ENCODE peak calls at places on chromosomes 4 and X, in six cellular contexts. P is HepG2, C is K562, I is H1, H is GM12878, Y is GM12892. S is an unnamed sample.
A peak's percentile ranks its signal among the peaks of the same experiment; 100 is the strongest.

GRCh38 chrX:49209434-49210251 is 9.7 kb upstream of the SYP start:
- DNase-seq in P (no peak), C (peak; percentile 37), I (no peak), H (no peak), Y (no peak), S (no peak)

GRCh38 chr4:151195801-151196200 is 81.2 kb upstream of the PRSS48 start:
- DNase-seq in P (no peak), C (no peak), I (no peak), H (no peak), Y (no peak), S (no peak)

GRCh38 chr4:70903282-70903603 is 1.1 kb downstream of the MOB1B start:
- DNase-seq in P (no peak), C (peak; percentile 97), I (no peak), H (no peak), Y (no peak), S (no peak)

GRCh38 chr4:75736862-75737261 is 12.5 kb downstream of the USO1 start:
- DNase-seq in P (no peak), C (no peak), I (no peak), H (no peak), Y (no peak), S (no peak)

GRCh38 chrX:67610282-67610681 is 66.5 kb downstream of the AR start:
- DNase-seq in P (no peak), C (no peak), I (no peak), H (no peak), Y (no peak), S (no peak)

GRCh38 chr4:7761720-7762119 is 177.9 kb downstream of the AFAP1 start:
- DNase-seq in P (peak; percentile 49), C (peak; percentile 52), I (peak; percentile 83), H (no peak), Y (peak; percentile 81), S (peak; percentile 82)

GRCh38 chrX:151789179-151789800 is 54.7 kb downstream of the CNGA2 start:
- DNase-seq in P (no peak), C (peak; percentile 13), I (no peak), H (no peak), Y (no peak), S (no peak)

GRCh38 chrX:49177338-49177833 is 5.7 kb downstream of the PLP2 start:
- DNase-seq in P (no peak), C (peak; percentile 69), I (no peak), H (no peak), Y (no peak), S (no peak)

GRCh38 chrX:85914431-85914830 is 132.9 kb downstream of the CHM start:
- DNase-seq in P (no peak), C (no peak), I (no peak), H (no peak), Y (no peak), S (no peak)

GRCh38 chr4:101667348-101667747 is 123.2 kb upstream of the BANK1 start:
- DNase-seq in P (no peak), C (no peak), I (no peak), H (no peak), Y (no peak), S (no peak)

DNA sequence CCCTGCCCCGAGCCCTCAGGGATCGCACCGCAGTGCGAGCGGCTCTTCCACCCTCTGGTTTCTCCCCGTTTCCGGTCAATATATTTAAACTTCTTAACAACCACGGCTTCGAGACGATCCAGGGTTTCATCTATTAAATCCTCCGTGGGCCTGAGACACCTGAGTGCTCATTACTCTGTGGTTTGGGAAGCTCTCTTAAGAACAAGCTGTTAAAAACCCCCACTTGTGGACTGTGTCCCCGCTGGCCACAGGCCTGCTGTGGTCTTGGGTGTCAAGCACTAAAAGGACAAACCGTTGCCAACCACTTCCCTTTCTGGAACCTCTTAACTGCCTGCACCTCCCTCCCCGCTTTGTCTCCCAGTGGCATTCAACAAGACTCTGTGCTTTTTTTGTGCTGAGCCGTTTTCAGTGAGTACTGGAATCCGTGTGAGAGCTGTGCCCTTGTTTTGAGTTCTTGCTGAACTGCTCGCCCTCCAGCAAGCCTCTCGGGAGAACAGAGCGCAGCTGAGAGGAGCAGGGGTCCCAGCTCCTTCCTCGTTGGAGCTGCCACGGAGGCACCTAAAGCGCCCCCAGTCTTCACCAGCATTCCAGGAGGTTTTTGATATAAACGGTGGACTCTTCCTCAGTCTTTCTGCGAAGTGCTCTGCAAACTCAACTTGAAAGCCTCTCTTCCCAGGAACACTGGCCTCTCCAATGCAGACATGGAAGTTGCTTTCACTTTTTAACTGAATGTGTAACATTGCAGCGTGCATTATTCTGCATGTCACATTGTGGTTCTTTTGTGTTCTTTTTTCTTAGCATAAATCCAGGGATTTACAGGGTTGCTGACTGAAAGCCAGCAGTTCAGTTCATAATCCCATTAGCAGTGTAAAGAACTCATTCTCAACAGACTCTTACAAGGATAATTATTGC is 706 bp upstream of the IGFBP7 start:
- DNase-seq in P (no peak), C (peak; percentile 2), I (peak; percentile 56), H (no peak), Y (peak; percentile 19), S (peak; percentile 19)
- TF ChIP-seq POLR2A in P (no peak), C (no peak), I (no peak), H (no peak), Y (no peak), S (no peak)

DNA sequence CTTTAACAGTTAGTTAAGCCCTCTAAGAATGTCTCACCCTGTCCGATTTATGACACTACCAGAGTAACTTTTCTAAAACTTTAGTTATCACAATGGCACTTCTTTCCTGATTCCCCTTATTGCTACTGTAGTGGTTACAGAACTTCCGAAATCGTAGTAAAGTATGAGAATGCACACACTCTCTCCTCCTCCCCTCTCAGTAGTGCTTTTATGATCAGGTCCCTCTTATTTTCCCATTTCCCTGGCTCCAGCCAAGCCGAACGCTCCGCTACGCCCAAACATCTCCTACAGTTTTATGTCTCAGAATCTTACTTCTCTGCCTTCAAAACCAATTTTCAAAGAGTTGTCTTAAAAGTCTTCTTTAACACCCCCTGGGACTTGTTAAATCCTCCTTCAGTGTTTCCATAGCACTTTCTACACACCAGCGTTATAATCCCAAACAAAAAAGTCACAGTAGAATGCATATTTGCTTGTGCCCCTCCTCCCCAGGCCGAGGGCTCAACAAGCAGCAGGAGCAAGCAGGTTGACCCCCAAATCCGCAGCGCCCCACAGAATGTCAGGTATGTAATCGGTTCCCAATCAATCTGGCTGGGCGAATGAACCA is 671 bp downstream of the HPF1 start:
- DNase-seq in P (peak; percentile 1), C (peak; percentile 37), I (no peak), H (no peak), Y (no peak), S (no peak)
- TF ChIP-seq TAF1 in P (no peak), C (no peak), I (no peak), H (no peak), Y (no peak), S (no peak)

GRCh38 chr4:144582975-144583374 is 63.0 kb upstream of the HHIP start:
- DNase-seq in P (peak; percentile 24), C (no peak), I (no peak), H (no peak), Y (no peak), S (no peak)

GRCh38 chr4:144578681-144579080 is 67.3 kb upstream of the HHIP start:
- DNase-seq in P (no peak), C (no peak), I (no peak), H (no peak), Y (no peak), S (no peak)

GRCh38 chr4:144580421-144580820 is 65.5 kb upstream of the HHIP start:
- DNase-seq in P (no peak), C (no peak), I (no peak), H (no peak), Y (no peak), S (no peak)

GRCh38 chr4:144582105-144582850 is 63.7 kb upstream of the HHIP start:
- DNase-seq in P (no peak), C (no peak), I (no peak), H (no peak), Y (no peak), S (no peak)

DNA sequence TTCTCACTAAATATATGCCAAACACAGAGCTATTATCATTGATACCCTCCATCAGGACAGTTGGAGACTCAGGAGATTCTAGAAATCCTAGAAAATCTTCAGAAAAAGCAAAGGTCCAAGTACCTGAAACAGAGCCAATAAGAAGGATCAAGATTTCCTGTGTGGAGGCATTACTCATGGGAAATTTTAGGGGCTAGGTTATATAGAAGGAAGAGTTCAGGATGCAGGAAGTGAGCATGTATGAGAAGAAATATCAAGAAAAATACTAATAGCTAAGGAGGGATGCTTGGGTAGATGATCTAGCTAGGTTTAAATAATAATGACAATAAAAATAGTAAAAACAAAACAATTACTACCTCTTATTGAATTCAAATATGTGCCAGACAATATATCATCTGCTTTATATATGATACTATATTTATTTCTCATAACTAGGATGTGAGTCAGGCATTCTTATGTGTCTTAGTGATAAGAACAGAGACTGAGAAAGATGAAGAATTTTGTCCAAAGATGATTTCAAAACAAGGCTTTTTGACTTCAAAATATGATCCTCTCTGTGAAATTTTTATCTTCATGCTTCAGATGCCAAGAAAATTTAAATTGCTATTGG is 66.4 kb upstream of the HHIP start:
- DNase-seq in P (no peak), C (no peak), I (no peak), H (no peak), Y (no peak), S (no peak)
- TF ChIP-seq POLR2A in P (no peak), C (no peak), I (no peak), H (no peak), Y (no peak), S (no peak)

DNA sequence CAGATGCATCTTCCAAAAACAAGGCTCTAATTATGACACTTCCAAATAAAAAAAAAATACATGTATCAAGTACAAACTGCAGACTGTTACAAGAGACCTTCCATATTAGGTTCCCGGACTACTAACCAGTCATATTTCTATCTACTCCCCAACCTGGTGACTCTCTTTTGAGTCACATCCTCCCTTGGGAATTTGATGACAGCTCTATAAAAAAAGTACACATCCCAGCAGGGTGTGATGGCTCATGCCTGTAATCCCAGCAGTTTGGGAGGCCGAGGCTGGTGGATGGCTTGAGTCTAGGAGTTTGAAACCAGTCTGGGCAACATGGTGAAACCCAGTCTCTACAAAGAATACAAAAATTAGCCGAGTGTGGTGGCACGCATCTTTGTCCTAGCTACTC is 14.9 kb downstream of the RPGR start:
- DNase-seq in P (no peak), C (no peak), I (no peak), H (no peak), Y (no peak), S (no peak)
- TF ChIP-seq TAF1 in P (no peak), C (no peak), I (no peak), H (no peak), Y (no peak), S (no peak)